ENCODE peak calls at places on chromosomes 5 and 9, in ten cellular contexts. One of them, this sample, is unnamed.

GRCh38 chr5:17308326-17309065 is 91.1 kb downstream of the BASP1 start:
- DNase-seq in HT1080: no peak
- DNase-seq in GM12891: no peak
- DNase-seq in CD8-positive, alpha-beta memory T cell: no peak
- DNase-seq in SHP77: no peak
- DNase-seq in WTC11: no peak
- DNase-seq in stimulated activated CD4-positive, alpha-beta T cell treated with anti-CD3 and anti-CD28 coated beads, Interleukin-15, amount 100 ng/mL, for 24 hours: no peak
- DNase-seq in NCI-H1092: no peak
- DNase-seq in astrocyte of the spinal cord: no peak
- DNase-seq in A673: no peak
- DNase-seq in this sample: no peak

GRCh38 chr9:6049798-6050197 is 34.4 kb upstream of the RANBP6 start:
- DNase-seq in NCI-H1092: no peak
- DNase-seq in HT1080: no peak
- DNase-seq in stimulated activated CD4-positive, alpha-beta T cell treated with anti-CD3 and anti-CD28 coated beads, Interleukin-15, amount 100 ng/mL, for 24 hours: peak
- DNase-seq in SHP77: no peak
- DNase-seq in WTC11: peak
- DNase-seq in astrocyte of the spinal cord: no peak
- DNase-seq in GM12891: no peak
- DNase-seq in CD8-positive, alpha-beta memory T cell: no peak
- DNase-seq in A673: peak
- DNase-seq in this sample: peak

GRCh38 chr9:95025213-95026170 is 292.0 kb downstream of the FANCC start:
- DNase-seq in A673: peak
- DNase-seq in CD8-positive, alpha-beta memory T cell: no peak
- DNase-seq in astrocyte of the spinal cord: peak
- DNase-seq in HT1080: no peak
- DNase-seq in stimulated activated CD4-positive, alpha-beta T cell treated with anti-CD3 and anti-CD28 coated beads, Interleukin-15, amount 100 ng/mL, for 24 hours: no peak
- DNase-seq in WTC11: no peak
- DNase-seq in NCI-H1092: no peak
- DNase-seq in GM12891: no peak
- DNase-seq in SHP77: no peak
- DNase-seq in this sample: peak

GRCh38 chr5:128904815-128905214 is 60.5 kb upstream of the SLC27A6 start:
- DNase-seq in WTC11: no peak
- DNase-seq in A673: no peak
- DNase-seq in astrocyte of the spinal cord: no peak
- DNase-seq in GM12891: no peak
- DNase-seq in stimulated activated CD4-positive, alpha-beta T cell treated with anti-CD3 and anti-CD28 coated beads, Interleukin-15, amount 100 ng/mL, for 24 hours: no peak
- DNase-seq in HT1080: no peak
- DNase-seq in SHP77: no peak
- DNase-seq in CD8-positive, alpha-beta memory T cell: no peak
- DNase-seq in NCI-H1092: no peak
- DNase-seq in this sample: no peak

GRCh38 chr9:79155308-79155707 is 416.5 kb upstream of the TLE4 start:
- DNase-seq in HT1080: no peak
- DNase-seq in WTC11: peak
- DNase-seq in astrocyte of the spinal cord: no peak
- DNase-seq in SHP77: no peak
- DNase-seq in CD8-positive, alpha-beta memory T cell: no peak
- DNase-seq in A673: no peak
- DNase-seq in GM12891: no peak
- DNase-seq in stimulated activated CD4-positive, alpha-beta T cell treated with anti-CD3 and anti-CD28 coated beads, Interleukin-15, amount 100 ng/mL, for 24 hours: no peak
- DNase-seq in NCI-H1092: no peak
- DNase-seq in this sample: peak

GRCh38 chr5:85488295-85488694 is 1103.6 kb upstream of the EDIL3 start:
- DNase-seq in SHP77: no peak
- DNase-seq in HT1080: no peak
- DNase-seq in GM12891: no peak
- DNase-seq in astrocyte of the spinal cord: no peak
- DNase-seq in A673: no peak
- DNase-seq in WTC11: no peak
- DNase-seq in CD8-positive, alpha-beta memory T cell: no peak
- DNase-seq in stimulated activated CD4-positive, alpha-beta T cell treated with anti-CD3 and anti-CD28 coated beads, Interleukin-15, amount 100 ng/mL, for 24 hours: no peak
- DNase-seq in NCI-H1092: no peak
- DNase-seq in this sample: no peak

GRCh38 chr9:104094534-104095020 is 468 bp downstream of the SMC2 start:
- DNase-seq in NCI-H1092: no peak
- DNase-seq in SHP77: no peak
- DNase-seq in stimulated activated CD4-positive, alpha-beta T cell treated with anti-CD3 and anti-CD28 coated beads, Interleukin-15, amount 100 ng/mL, for 24 hours: no peak
- DNase-seq in A673: no peak
- DNase-seq in HT1080: peak
- DNase-seq in WTC11: no peak
- DNase-seq in GM12891: no peak
- DNase-seq in CD8-positive, alpha-beta memory T cell: no peak
- DNase-seq in astrocyte of the spinal cord: no peak
- DNase-seq in this sample: no peak

GRCh38 chr5:103371046-103371603 is 112.6 kb downstream of the MACIR start:
- DNase-seq in HT1080: no peak
- DNase-seq in GM12891: no peak
- DNase-seq in A673: no peak
- DNase-seq in CD8-positive, alpha-beta memory T cell: no peak
- DNase-seq in SHP77: no peak
- DNase-seq in NCI-H1092: no peak
- DNase-seq in WTC11: no peak
- DNase-seq in stimulated activated CD4-positive, alpha-beta T cell treated with anti-CD3 and anti-CD28 coated beads, Interleukin-15, amount 100 ng/mL, for 24 hours: no peak
- DNase-seq in astrocyte of the spinal cord: no peak
- DNase-seq in this sample: no peak

GRCh38 chr5:132224721-132225120 is 2.9 kb downstream of the P4HA2 start:
- DNase-seq in CD8-positive, alpha-beta memory T cell: no peak
- DNase-seq in NCI-H1092: no peak
- DNase-seq in astrocyte of the spinal cord: peak
- DNase-seq in GM12891: no peak
- DNase-seq in WTC11: no peak
- DNase-seq in SHP77: no peak
- DNase-seq in HT1080: no peak
- DNase-seq in stimulated activated CD4-positive, alpha-beta T cell treated with anti-CD3 and anti-CD28 coated beads, Interleukin-15, amount 100 ng/mL, for 24 hours: no peak
- DNase-seq in A673: no peak
- DNase-seq in this sample: no peak

GRCh38 chr9:120210301-120210700 is 369.7 kb downstream of the CDK5RAP2 start:
- DNase-seq in HT1080: no peak
- DNase-seq in CD8-positive, alpha-beta memory T cell: no peak
- DNase-seq in stimulated activated CD4-positive, alpha-beta T cell treated with anti-CD3 and anti-CD28 coated beads, Interleukin-15, amount 100 ng/mL, for 24 hours: no peak
- DNase-seq in SHP77: no peak
- DNase-seq in NCI-H1092: peak
- DNase-seq in WTC11: no peak
- DNase-seq in A673: no peak
- DNase-seq in astrocyte of the spinal cord: no peak
- DNase-seq in GM12891: no peak
- DNase-seq in this sample: no peak

GRCh38 chr9:16950051-16950450 is 79.6 kb upstream of the BNC2 start:
- DNase-seq in HT1080: no peak
- DNase-seq in NCI-H1092: no peak
- DNase-seq in CD8-positive, alpha-beta memory T cell: no peak
- DNase-seq in A673: no peak
- DNase-seq in SHP77: no peak
- DNase-seq in stimulated activated CD4-positive, alpha-beta T cell treated with anti-CD3 and anti-CD28 coated beads, Interleukin-15, amount 100 ng/mL, for 24 hours: no peak
- DNase-seq in astrocyte of the spinal cord: no peak
- DNase-seq in GM12891: no peak
- DNase-seq in WTC11: peak
- DNase-seq in this sample: no peak

GRCh38 chr9:81529556-81530193 is 159.7 kb downstream of the TLE1 start:
- DNase-seq in NCI-H1092: no peak
- DNase-seq in WTC11: no peak
- DNase-seq in CD8-positive, alpha-beta memory T cell: no peak
- DNase-seq in SHP77: no peak
- DNase-seq in GM12891: no peak
- DNase-seq in HT1080: peak
- DNase-seq in stimulated activated CD4-positive, alpha-beta T cell treated with anti-CD3 and anti-CD28 coated beads, Interleukin-15, amount 100 ng/mL, for 24 hours: no peak
- DNase-seq in astrocyte of the spinal cord: peak
- DNase-seq in A673: no peak
- DNase-seq in this sample: no peak

GRCh38 chr5:76689321-76690026 is 26.5 kb upstream of the F2R start:
- DNase-seq in astrocyte of the spinal cord: peak
- DNase-seq in A673: peak
- DNase-seq in stimulated activated CD4-positive, alpha-beta T cell treated with anti-CD3 and anti-CD28 coated beads, Interleukin-15, amount 100 ng/mL, for 24 hours: no peak
- DNase-seq in CD8-positive, alpha-beta memory T cell: no peak
- DNase-seq in GM12891: no peak
- DNase-seq in WTC11: no peak
- DNase-seq in SHP77: no peak
- DNase-seq in NCI-H1092: no peak
- DNase-seq in HT1080: peak
- DNase-seq in this sample: no peak

This sample was measured in NCI-H526.